ENCODE peak calls at places on chromosomes 6 and 20, in five cellular contexts. W, Z, T, X and N are unnamed samples.

GRCh38 chr6:29925341-29926080 is 16.8 kb upstream of the HLA-A start:
- DNase-seq in W (no peak), Z (no peak), T (no peak), X (no peak), N (no peak)

GRCh38 chr6:118859517-118860064 is 34.4 kb upstream of the ASF1A start:
- DNase-seq in W (no peak), Z (no peak), T (no peak), X (no peak), N (no peak)

GRCh38 chr6:143397229-143398222 is 53.0 kb downstream of the ADAT2 start:
- DNase-seq in W (peak; percentile 77), Z (peak; percentile 29), T (peak; percentile 92), X (no peak), N (peak; percentile 86)

GRCh38 chr6:169173532-169174268 is 79.9 kb downstream of the THBS2 start:
- DNase-seq in W (no peak), Z (no peak), T (no peak), X (no peak), N (no peak)

GRCh38 chr20:62707981-62708521 is 585 bp upstream of the NTSR1 start:
- DNase-seq in W (no peak), Z (no peak), T (no peak), X (no peak), N (no peak)

GRCh38 chr20:7722564-7722963 is 217.7 kb downstream of the HAO1 start:
- DNase-seq in W (no peak), Z (no peak), T (peak; percentile 30), X (no peak), N (peak; percentile 56)

GRCh38 chr20:2793471-2793870 is 7.0 kb downstream of the CPXM1 start:
- DNase-seq in W (no peak), Z (no peak), T (no peak), X (no peak), N (no peak)

GRCh38 chr6:45916692-45917091 is 99.0 kb downstream of the CLIC5 start:
- DNase-seq in W (no peak), Z (no peak), T (no peak), X (no peak), N (no peak)

GRCh38 chr20:44083220-44083933 is 103.6 kb downstream of the JPH2 start:
- DNase-seq in W (no peak), Z (no peak), T (peak; percentile 50), X (no peak), N (peak; percentile 73)

GRCh38 chr6:3650341-3650958 is 101.1 kb downstream of the PXDC1 start:
- DNase-seq in W (no peak), Z (no peak), T (no peak), X (no peak), N (no peak)

GRCh38 chr6:109443425-109443950 is 3.0 kb downstream of the SMPD2 start:
- DNase-seq in W (no peak), Z (no peak), T (no peak), X (no peak), N (no peak)

GRCh38 chr6:147578159-147578558 is 69.7 kb downstream of the SAMD5 start:
- DNase-seq in W (no peak), Z (no peak), T (no peak), X (no peak), N (peak; percentile 5)

GRCh38 chr6:41640436-41640835 is 2.2 kb downstream of the MDFI start:
- DNase-seq in W (peak; percentile 30), Z (no peak), T (peak; percentile 62), X (no peak), N (no peak)

GRCh38 chr6:72890233-72890632 is 268.4 kb downstream of the KCNQ5 start:
- DNase-seq in W (no peak), Z (no peak), T (no peak), X (no peak), N (no peak)

GRCh38 chr6:36210886-36211595 is 14.5 kb downstream of the BRPF3 start:
- DNase-seq in W (no peak), Z (no peak), T (no peak), X (no peak), N (no peak)

GRCh38 chr6:150290429-150290828 is 78.4 kb upstream of the IYD start:
- DNase-seq in W (no peak), Z (no peak), T (no peak), X (no peak), N (peak; percentile 89)

GRCh38 chr20:22288156-22288555 is 296.2 kb downstream of the FOXA2 start:
- DNase-seq in W (no peak), Z (no peak), T (no peak), X (no peak), N (no peak)

GRCh38 chr20:59185809-59186208 is 22.2 kb downstream of the ZNF831 start:
- DNase-seq in W (no peak), Z (no peak), T (no peak), X (no peak), N (no peak)

GRCh38 chr6:88914180-88914579 is 49.2 kb downstream of the RNGTT start:
- DNase-seq in W (no peak), Z (no peak), T (no peak), X (no peak), N (no peak)

DNA sequence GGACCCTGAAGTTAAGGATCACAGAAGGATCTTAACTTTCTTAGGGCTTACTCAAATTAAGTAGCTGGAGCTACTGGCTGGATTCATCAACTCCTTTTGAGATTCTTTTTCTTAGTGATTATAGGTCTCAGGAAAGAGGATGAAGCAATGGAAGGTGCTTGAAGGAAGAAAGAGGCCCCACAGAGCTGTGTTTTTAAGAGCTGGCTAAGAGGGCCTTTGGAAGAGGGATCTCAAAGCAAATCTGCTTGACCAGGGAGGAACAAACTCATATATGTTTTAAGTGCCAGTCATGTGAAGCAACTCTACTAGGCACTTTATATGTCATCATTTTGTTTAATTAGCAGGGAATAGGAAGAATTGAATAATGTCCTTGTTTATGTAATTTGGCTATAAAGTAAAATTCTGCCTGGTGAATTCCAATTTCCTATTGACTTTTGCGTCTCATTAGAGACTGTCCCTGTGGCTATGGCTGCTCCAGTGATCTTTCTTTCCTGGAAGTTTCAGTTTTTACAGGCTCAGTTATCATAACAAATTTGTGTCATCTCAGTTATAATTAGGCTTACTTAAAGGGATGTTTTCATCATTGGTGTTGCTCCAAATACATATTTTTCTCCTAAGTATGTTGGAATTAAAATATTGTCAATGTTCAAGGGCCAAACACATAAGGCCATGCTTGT is 222.8 kb upstream of the CITED2 start:
- DNase-seq in W (no peak), Z (no peak), T (peak; percentile 28), X (no peak), N (peak; percentile 8)
- H3K4me3 ChIP-seq in W (no peak overlapping the region), Z (no peak overlapping the region), T (no peak overlapping the region), X (no peak overlapping the region), N (no peak overlapping the region)

GRCh38 chr6:17866876-17867444 is 120.5 kb downstream of the KIF13A start:
- DNase-seq in W (no peak), Z (no peak), T (no peak), X (no peak), N (no peak)
- TF ChIP-seq CTCF in W (no peak), Z (no peak), T (no peak), X (no peak), N (no peak)

DNA sequence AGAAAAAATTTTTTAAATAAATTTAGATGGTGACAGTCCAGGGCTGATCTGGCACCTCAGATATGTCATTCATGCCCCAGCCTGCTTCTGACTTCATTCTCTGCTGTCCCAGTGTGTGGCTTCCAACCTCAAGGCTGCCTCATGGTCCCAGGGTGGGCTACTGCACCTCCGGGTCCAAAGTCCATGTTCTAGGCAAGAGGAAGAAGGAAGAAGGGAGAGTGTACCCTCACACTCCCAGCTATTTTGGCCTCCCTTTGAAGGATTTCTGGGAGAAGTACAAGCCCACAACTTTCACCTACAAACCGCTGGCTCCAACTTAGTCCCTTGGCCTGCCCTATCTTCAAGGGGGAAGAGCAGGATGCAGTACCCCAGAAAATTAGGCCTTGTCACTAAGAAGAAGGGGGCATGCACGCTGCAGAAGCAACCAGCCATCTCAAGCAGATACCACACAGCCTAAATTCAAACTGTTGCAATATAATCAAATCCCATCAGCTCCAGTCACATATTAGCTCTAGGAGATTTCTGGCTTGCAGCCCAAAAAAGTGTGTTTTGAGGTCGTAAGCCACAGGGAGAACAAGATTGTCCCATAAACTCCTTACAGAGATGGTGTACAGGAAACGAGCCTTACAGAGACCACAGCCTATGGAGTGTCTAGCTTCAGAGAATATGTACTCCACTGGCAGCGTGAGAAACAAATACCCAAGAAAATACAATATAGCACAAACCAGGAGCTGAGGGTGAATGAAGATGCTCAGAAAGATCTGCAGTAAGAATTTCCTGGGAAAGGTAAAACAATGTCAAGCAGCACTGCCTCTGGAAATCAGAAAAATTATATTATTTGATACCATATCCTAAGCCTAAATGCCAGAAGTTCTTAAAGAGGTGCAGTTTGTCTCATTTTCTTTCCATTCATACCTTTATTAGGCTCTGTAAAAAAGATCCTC is 844 bp upstream of the BTN3A2 start:
- DNase-seq in W (no peak), Z (no peak), T (peak; percentile 14), X (no peak), N (peak; percentile 26)
- H3K4me3 ChIP-seq in W (peak overlapping the region; percentile 64), Z (peak overlapping the region; percentile 70), T (peak overlapping the region; percentile 80), X (peak overlapping the region; percentile 53), N (peak overlapping the region; percentile 83)

DNA sequence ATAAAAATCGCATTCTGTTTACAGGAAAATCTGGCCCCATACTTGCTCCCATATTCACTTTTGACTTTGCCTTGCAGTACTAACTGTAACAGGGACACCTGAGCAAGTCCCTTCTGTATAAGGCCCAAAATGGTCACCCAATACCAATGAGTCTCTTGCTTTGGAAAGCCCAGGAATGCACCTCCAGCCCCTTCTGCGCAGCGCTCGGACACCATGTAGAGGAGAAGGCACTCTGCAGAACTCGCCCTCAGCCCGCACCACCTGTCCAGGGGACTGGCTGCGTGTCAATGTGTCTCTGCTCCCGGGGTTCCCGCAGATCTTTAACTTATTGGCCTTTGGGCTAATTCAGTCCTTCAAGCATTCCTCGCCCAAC is 746 bp upstream of the PRND start:
- DNase-seq in W (no peak), Z (no peak), T (no peak), X (peak; percentile 24), N (no peak)
- TF ChIP-seq CTCF in W (no peak), Z (no peak), T (no peak), X (no peak), N (no peak)